ENCODE peak calls at places on chromosomes 6 and 20, in nine cellular contexts. S is neuronal stem cell, U is ovary, Q is RWPE2, K is IMR-90, J is upper lobe of left lung, P is H7, H is left ventricle myocardium inferior, E is fibroblast of lung. F is an unnamed sample. For H3K36me3, the result is how much of the 10 kb centered on the place peaks cover.

GRCh38 chr20:52536841-52537400 is 345.3 kb upstream of the ZFP64 start:
- DNase-seq in E (peak), H (no peak), K (peak), S (no peak), U (no peak), P (no peak), J (no peak), Q (no peak), F (no peak)

GRCh38 chr6:166998256-166999144 is 697 bp upstream of the CEP43 start:
- DNase-seq in E (no peak), K (no peak), U (peak), S (peak), P (peak), H (peak), Q (peak), J (peak), F (no peak)

GRCh38 chr6:136420853-136421252 is 129.4 kb downstream of the MAP7 start:
- DNase-seq in H (no peak), J (no peak), S (no peak), E (no peak), U (no peak), Q (no peak), P (no peak), K (no peak), F (no peak)

GRCh38 chr6:14464049-14464448 is 346.5 kb downstream of the CD83 start:
- DNase-seq in J (no peak), P (peak), E (peak), Q (no peak), U (no peak), H (no peak), K (no peak), S (no peak), F (peak)

GRCh38 chr6:14661188-14661587 is 543.6 kb downstream of the CD83 start:
- DNase-seq in H (no peak), K (peak), J (no peak), P (no peak), Q (no peak), S (no peak), E (no peak), U (no peak), F (no peak)

GRCh38 chr6:169205176-169206160 is 48.2 kb downstream of the THBS2 start:
- DNase-seq in K (peak), S (no peak), U (no peak), E (peak), P (peak), J (no peak), H (no peak), Q (no peak), F (no peak)

GRCh38 chr6:54288476-54288875 is 19.8 kb upstream of the TINAG start:
- DNase-seq in Q (no peak), H (no peak), S (no peak), J (no peak), K (no peak), P (no peak), U (no peak), E (peak), F (no peak)

GRCh38 chr20:44706371-44707258 is 8.6 kb upstream of the CCN5 start:
- DNase-seq in E (peak), S (no peak), K (peak), P (peak), J (peak), H (peak), Q (peak), U (no peak), F (no peak)

GRCh38 chr6:136669299-136669699 is 119.1 kb upstream of the MAP7 start:
- DNase-seq in E (peak), J (no peak), K (peak), Q (no peak), H (no peak), S (no peak), U (no peak), P (no peak), F (no peak)

GRCh38 chr20:44231713-44232468 is 15.2 kb upstream of the GDAP1L1 start:
- DNase-seq in K (no peak), S (no peak), P (peak), U (no peak), J (no peak), E (no peak), Q (peak), H (no peak), F (no peak)

GRCh38 chr6:119830494-119831295 is 481.1 kb upstream of the MAN1A1 start:
- DNase-seq in P (no peak), E (no peak), K (no peak), J (no peak), Q (peak), S (no peak), U (no peak), H (no peak), F (no peak)

GRCh38 chr20:48142258-48142657 is 357.0 kb upstream of the SULF2 start:
- DNase-seq in Q (no peak), H (no peak), P (no peak), S (peak), U (no peak), K (no peak), J (no peak), E (no peak), F (no peak)

GRCh38 chr6:391559-392440 is at the start of gene IRF4:
- DNase-seq in U (no peak), P (peak), E (no peak), H (no peak), S (peak), Q (no peak), J (peak), K (no peak), F (no peak)

GRCh38 chr6:75329703-75330102 is 45.1 kb upstream of the TMEM30A start:
- DNase-seq in K (no peak), J (no peak), Q (no peak), E (no peak), U (no peak), P (no peak), H (no peak), S (no peak), F (no peak)

GRCh38 chr20:41005361-41005729 is 23.3 kb upstream of the TOP1 start:
- DNase-seq in J (no peak), K (peak), E (peak), U (peak), P (no peak), S (no peak), Q (peak), H (peak), F (no peak)

GRCh38 chr20:61814244-61814643 is 251.4 kb downstream of the TAF4 start:
- DNase-seq in J (no peak), Q (no peak), U (no peak), E (no peak), H (no peak), S (no peak), P (no peak), K (no peak), F (no peak)

GRCh38 chr6:145977881-145978280 is 13.7 kb upstream of the SHPRH start:
- DNase-seq in U (no peak), S (no peak), Q (no peak), K (no peak), H (no peak), J (no peak), E (no peak), P (no peak), F (no peak)

GRCh38 chr6:160462551-160463109 is 114.5 kb downstream of the SLC22A3 start:
- DNase-seq in J (no peak), E (peak), S (no peak), K (peak), Q (no peak), H (no peak), U (no peak), P (no peak), F (no peak)

GRCh38 chr6:14758421-14759043 is 487.3 kb upstream of the JARID2 start:
- DNase-seq in E (no peak), K (peak), P (peak), Q (peak), H (no peak), J (no peak), S (no peak), U (no peak), F (no peak)

GRCh38 chr6:11368760-11369159 is 136.3 kb upstream of the NEDD9 start:
- DNase-seq in H (no peak), S (no peak), E (peak), U (no peak), P (no peak), Q (no peak), K (no peak), J (no peak), F (no peak)

GRCh38 chr6:11366183-11366933 is 133.9 kb upstream of the NEDD9 start:
- DNase-seq in E (no peak), P (no peak), Q (no peak), J (no peak), K (no peak), H (no peak), U (no peak), S (no peak), F (no peak)

GRCh38 chr6:11368264-11368663 is 135.8 kb upstream of the NEDD9 start:
- DNase-seq in J (no peak), P (no peak), S (no peak), H (no peak), U (no peak), Q (no peak), E (peak), K (no peak), F (no peak)

GRCh38 chr6:11367638-11368199 is 135.3 kb upstream of the NEDD9 start:
- DNase-seq in S (no peak), U (no peak), P (no peak), Q (no peak), K (no peak), E (no peak), J (no peak), H (no peak), F (no peak)

GRCh38 chr6:11366934-11367637 is 134.6 kb upstream of the NEDD9 start:
- DNase-seq in H (no peak), S (peak), Q (no peak), J (no peak), K (no peak), E (peak), U (no peak), P (no peak), F (no peak)
- H3K36me3 ChIP-seq in H (under half), S (under half), Q (under half), J (under half), K (under half), E (under half), U (under half), P (under half), F (under half)

GRCh38 chr20:38136421-38137245 is 28.4 kb downstream of the TGM2 start:
- DNase-seq in K (no peak), J (no peak), Q (peak), H (no peak), P (no peak), E (no peak), U (peak), S (no peak), F (no peak)
- H3K36me3 ChIP-seq in K (half or more), J (half or more), Q (under half), H (half or more), P (under half), E (under half), U (under half), S (under half), F (under half)

GRCh38 chr20:31760457-31761240 is 21.6 kb downstream of the TPX2 start:
- DNase-seq in E (peak), H (no peak), S (no peak), Q (no peak), P (no peak), U (no peak), K (peak), J (no peak), F (no peak)
- H3K36me3 ChIP-seq in E (under half), H (under half), S (half or more), Q (half or more), P (under half), U (under half), K (under half), J (under half), F (under half)

GRCh38 chr20:33999025-33999629 is 5.4 kb downstream of the RALY start:
- DNase-seq in U (no peak), Q (no peak), J (no peak), P (no peak), E (no peak), K (peak), H (no peak), S (no peak), F (no peak)

GRCh38 chr20:34001378-34001777 is 7.7 kb downstream of the RALY start:
- DNase-seq in U (no peak), S (no peak), J (no peak), H (no peak), K (peak), Q (no peak), P (no peak), E (peak), F (no peak)

GRCh38 chr20:34004790-34005457 is 11.2 kb downstream of the RALY start:
- DNase-seq in U (no peak), S (no peak), J (no peak), H (no peak), Q (no peak), K (no peak), E (no peak), P (no peak), F (no peak)

GRCh38 chr20:34008477-34008876 is 14.8 kb downstream of the RALY start:
- DNase-seq in H (no peak), P (no peak), S (no peak), Q (no peak), J (no peak), U (no peak), E (no peak), K (no peak), F (no peak)

GRCh38 chr20:34004227-34004626 is 10.5 kb downstream of the RALY start:
- DNase-seq in K (no peak), S (no peak), J (no peak), P (no peak), E (no peak), Q (no peak), H (no peak), U (no peak), F (no peak)
- H3K36me3 ChIP-seq in K (under half), S (half or more), J (under half), P (under half), E (under half), Q (under half), H (under half), U (under half), F (under half)

GRCh38 chr6:125074120-125074519 is 79.5 kb upstream of the TPD52L1 start:
- DNase-seq in U (no peak), K (no peak), Q (no peak), J (no peak), S (no peak), H (no peak), E (no peak), P (no peak), F (no peak)

GRCh38 chr6:125078602-125079321 is 74.8 kb upstream of the TPD52L1 start:
- DNase-seq in J (no peak), H (no peak), E (no peak), U (no peak), K (no peak), Q (no peak), P (no peak), S (no peak), F (no peak)

GRCh38 chr6:125075741-125076481 is 77.7 kb upstream of the TPD52L1 start:
- DNase-seq in H (no peak), P (no peak), U (no peak), J (no peak), Q (no peak), K (no peak), S (no peak), E (no peak), F (no peak)

GRCh38 chr6:125076482-125076742 is 77.2 kb upstream of the TPD52L1 start:
- DNase-seq in H (no peak), S (no peak), J (no peak), U (no peak), Q (no peak), P (no peak), E (no peak), K (no peak), F (no peak)

DNA sequence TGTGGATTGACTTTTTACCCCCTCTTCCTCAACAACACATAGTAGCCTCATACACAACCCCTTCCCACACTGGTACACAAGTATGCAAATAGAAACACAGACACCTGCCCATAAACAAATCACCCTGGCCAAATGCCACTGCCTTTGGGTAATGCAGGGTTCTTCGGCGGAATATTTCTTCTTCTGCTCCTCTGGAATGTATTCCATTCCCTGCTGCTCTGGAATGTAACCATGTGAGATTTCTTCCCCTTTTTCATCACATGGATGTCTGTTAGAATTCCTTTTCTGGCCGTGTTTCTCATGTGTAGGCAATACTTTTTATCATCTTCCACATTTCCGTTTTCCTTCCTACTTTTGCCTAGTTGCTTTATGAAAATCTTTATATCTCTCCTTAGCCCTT is 76.1 kb upstream of the TPD52L1 start:
- DNase-seq in H (no peak), P (no peak), E (peak), S (no peak), U (no peak), K (no peak), J (no peak), Q (no peak), F (no peak)
- H3K36me3 ChIP-seq in H (under half), P (under half), E (under half), S (under half), U (under half), K (under half), J (under half), Q (under half), F (under half)